ENCODE peak calls at places on chromosome 22, in five cellular contexts. One of them, this sample, is unnamed.

GRCh38 chr22:36443198-36443770 is 38.2 kb downstream of the TXN2 start:
- DNase-seq in activated CD4-positive, CD25-positive, alpha-beta regulatory T cell: no peak
- DNase-seq in AG04449: no peak
- DNase-seq in epithelial cell of esophagus: no peak
- DNase-seq in iPS-NIHi11: no peak
- DNase-seq in this sample: no peak

GRCh38 chr22:43126506-43127165 is 16.1 kb downstream of the BIK start:
- DNase-seq in activated CD4-positive, CD25-positive, alpha-beta regulatory T cell: no peak
- DNase-seq in AG04449: peak
- DNase-seq in epithelial cell of esophagus: peak
- DNase-seq in iPS-NIHi11: peak
- DNase-seq in this sample: peak

GRCh38 chr22:22735695-22736611 is 91.5 kb downstream of the GGTLC2 start:
- DNase-seq in activated CD4-positive, CD25-positive, alpha-beta regulatory T cell: no peak
- DNase-seq in AG04449: no peak
- DNase-seq in epithelial cell of esophagus: no peak
- DNase-seq in iPS-NIHi11: no peak
- DNase-seq in this sample: no peak

GRCh38 chr22:43533656-43534428 is 122.0 kb downstream of the MPPED1 start:
- DNase-seq in activated CD4-positive, CD25-positive, alpha-beta regulatory T cell: no peak
- DNase-seq in AG04449: no peak
- DNase-seq in epithelial cell of esophagus: no peak
- DNase-seq in iPS-NIHi11: no peak
- DNase-seq in this sample: no peak

GRCh38 chr22:28279888-28280287 is 360.8 kb upstream of the PITPNB start:
- DNase-seq in activated CD4-positive, CD25-positive, alpha-beta regulatory T cell: no peak
- DNase-seq in AG04449: peak
- DNase-seq in epithelial cell of esophagus: no peak
- DNase-seq in iPS-NIHi11: no peak
- DNase-seq in this sample: no peak

GRCh38 chr22:43990044-43990443 is 34.1 kb upstream of the PARVB start:
- DNase-seq in activated CD4-positive, CD25-positive, alpha-beta regulatory T cell: no peak
- DNase-seq in AG04449: no peak
- DNase-seq in epithelial cell of esophagus: no peak
- DNase-seq in iPS-NIHi11: no peak
- DNase-seq in this sample: no peak

GRCh38 chr22:42461511-42461910 is 29.3 kb upstream of the NFAM1 start:
- DNase-seq in activated CD4-positive, CD25-positive, alpha-beta regulatory T cell: no peak
- DNase-seq in AG04449: no peak
- DNase-seq in epithelial cell of esophagus: no peak
- DNase-seq in iPS-NIHi11: peak
- DNase-seq in this sample: no peak

GRCh38 chr22:19679476-19680099 is 34.7 kb upstream of the SEPTIN5 start:
- DNase-seq in activated CD4-positive, CD25-positive, alpha-beta regulatory T cell: peak
- DNase-seq in AG04449: no peak
- DNase-seq in epithelial cell of esophagus: peak
- DNase-seq in iPS-NIHi11: peak
- DNase-seq in this sample: no peak

GRCh38 chr22:31970490-31971444 is 26.4 kb downstream of the YWHAH start:
- DNase-seq in activated CD4-positive, CD25-positive, alpha-beta regulatory T cell: peak
- DNase-seq in AG04449: no peak
- DNase-seq in epithelial cell of esophagus: peak
- DNase-seq in iPS-NIHi11: peak
- DNase-seq in this sample: no peak

GRCh38 chr22:44566911-44567310 is 68.9 kb upstream of the RTL6 start:
- DNase-seq in activated CD4-positive, CD25-positive, alpha-beta regulatory T cell: no peak
- DNase-seq in AG04449: no peak
- DNase-seq in epithelial cell of esophagus: no peak
- DNase-seq in iPS-NIHi11: no peak
- DNase-seq in this sample: no peak

GRCh38 chr22:36424901-36425579 is 37.3 kb upstream of the MYH9 start:
- DNase-seq in activated CD4-positive, CD25-positive, alpha-beta regulatory T cell: no peak
- DNase-seq in AG04449: no peak
- DNase-seq in epithelial cell of esophagus: no peak
- DNase-seq in iPS-NIHi11: no peak
- DNase-seq in this sample: no peak

GRCh38 chr22:42560781-42561180 is 7.0 kb downstream of the SERHL2 start:
- DNase-seq in activated CD4-positive, CD25-positive, alpha-beta regulatory T cell: no peak
- DNase-seq in AG04449: no peak
- DNase-seq in epithelial cell of esophagus: peak
- DNase-seq in iPS-NIHi11: peak
- DNase-seq in this sample: no peak

GRCh38 chr22:39290248-39290720 is 29.1 kb downstream of the RPL3 start:
- DNase-seq in activated CD4-positive, CD25-positive, alpha-beta regulatory T cell: no peak
- DNase-seq in AG04449: no peak
- DNase-seq in epithelial cell of esophagus: peak
- DNase-seq in iPS-NIHi11: no peak
- DNase-seq in this sample: no peak

GRCh38 chr22:45271667-45272188 is 13.0 kb upstream of the UPK3A start:
- DNase-seq in activated CD4-positive, CD25-positive, alpha-beta regulatory T cell: no peak
- DNase-seq in AG04449: no peak
- DNase-seq in epithelial cell of esophagus: no peak
- DNase-seq in iPS-NIHi11: no peak
- DNase-seq in this sample: no peak

GRCh38 chr22:17430298-17430900 is 61.1 kb downstream of the CECR2 start:
- DNase-seq in activated CD4-positive, CD25-positive, alpha-beta regulatory T cell: no peak
- DNase-seq in AG04449: no peak
- DNase-seq in epithelial cell of esophagus: peak
- DNase-seq in iPS-NIHi11: no peak
- DNase-seq in this sample: no peak

GRCh38 chr22:19533049-19533626 is 8.9 kb upstream of the CLDN5 start:
- DNase-seq in activated CD4-positive, CD25-positive, alpha-beta regulatory T cell: no peak
- DNase-seq in AG04449: no peak
- DNase-seq in epithelial cell of esophagus: no peak
- DNase-seq in iPS-NIHi11: no peak
- DNase-seq in this sample: no peak

GRCh38 chr22:36958366-36958765 is 44.9 kb downstream of the CSF2RB start:
- DNase-seq in activated CD4-positive, CD25-positive, alpha-beta regulatory T cell: no peak
- DNase-seq in AG04449: no peak
- DNase-seq in epithelial cell of esophagus: no peak
- DNase-seq in iPS-NIHi11: no peak
- DNase-seq in this sample: no peak

GRCh38 chr22:37249946-37250345 is 5.9 kb upstream of the RAC2 start:
- DNase-seq in activated CD4-positive, CD25-positive, alpha-beta regulatory T cell: no peak
- DNase-seq in AG04449: no peak
- DNase-seq in epithelial cell of esophagus: no peak
- DNase-seq in iPS-NIHi11: no peak
- DNase-seq in this sample: no peak

GRCh38 chr22:35804421-35804820 is 86.7 kb downstream of the APOL5 start:
- DNase-seq in activated CD4-positive, CD25-positive, alpha-beta regulatory T cell: no peak
- DNase-seq in AG04449: no peak
- DNase-seq in epithelial cell of esophagus: no peak
- DNase-seq in iPS-NIHi11: no peak
- DNase-seq in this sample: no peak

GRCh38 chr22:32308934-32309333 is 48.7 kb upstream of the RFPL3 start:
- DNase-seq in activated CD4-positive, CD25-positive, alpha-beta regulatory T cell: no peak
- DNase-seq in AG04449: no peak
- DNase-seq in epithelial cell of esophagus: no peak
- DNase-seq in iPS-NIHi11: no peak
- DNase-seq in this sample: no peak

GRCh38 chr22:37757663-37758062 is 50.1 kb upstream of the GCAT start:
- DNase-seq in activated CD4-positive, CD25-positive, alpha-beta regulatory T cell: no peak
- DNase-seq in AG04449: no peak
- DNase-seq in epithelial cell of esophagus: no peak
- DNase-seq in iPS-NIHi11: no peak
- DNase-seq in this sample: no peak

GRCh38 chr22:22343603-22344276 is 99.2 kb downstream of the VPREB1 start:
- DNase-seq in activated CD4-positive, CD25-positive, alpha-beta regulatory T cell: no peak
- DNase-seq in AG04449: no peak
- DNase-seq in epithelial cell of esophagus: no peak
- DNase-seq in iPS-NIHi11: no peak
- DNase-seq in this sample: no peak

GRCh38 chr22:38429460-38430128 is 25.4 kb downstream of the KCNJ4 start:
- DNase-seq in activated CD4-positive, CD25-positive, alpha-beta regulatory T cell: no peak
- DNase-seq in AG04449: no peak
- DNase-seq in epithelial cell of esophagus: no peak
- DNase-seq in iPS-NIHi11: no peak
- DNase-seq in this sample: no peak

GRCh38 chr22:27919943-27920755 is 1.1 kb upstream of the PITPNB start:
- DNase-seq in activated CD4-positive, CD25-positive, alpha-beta regulatory T cell: no peak
- DNase-seq in AG04449: peak
- DNase-seq in epithelial cell of esophagus: peak
- DNase-seq in iPS-NIHi11: peak
- DNase-seq in this sample: no peak

GRCh38 chr22:50270302-50271010 is at the start of gene MAPK11:
- DNase-seq in activated CD4-positive, CD25-positive, alpha-beta regulatory T cell: peak
- DNase-seq in AG04449: no peak
- DNase-seq in epithelial cell of esophagus: peak
- DNase-seq in iPS-NIHi11: peak
- DNase-seq in this sample: no peak

GRCh38 chr22:24482586-24482985 is 12.5 kb upstream of the UPB1 start:
- DNase-seq in activated CD4-positive, CD25-positive, alpha-beta regulatory T cell: no peak
- DNase-seq in AG04449: no peak
- DNase-seq in epithelial cell of esophagus: peak
- DNase-seq in iPS-NIHi11: no peak
- DNase-seq in this sample: peak

GRCh38 chr22:46734830-46735453 is 3.1 kb downstream of the CERK start:
- DNase-seq in activated CD4-positive, CD25-positive, alpha-beta regulatory T cell: no peak
- DNase-seq in AG04449: no peak
- DNase-seq in epithelial cell of esophagus: no peak
- DNase-seq in iPS-NIHi11: no peak
- DNase-seq in this sample: no peak

GRCh38 chr22:48806227-48806781 is 1021.4 kb downstream of the BRD1 start:
- DNase-seq in activated CD4-positive, CD25-positive, alpha-beta regulatory T cell: no peak
- DNase-seq in AG04449: no peak
- DNase-seq in epithelial cell of esophagus: no peak
- DNase-seq in iPS-NIHi11: no peak
- DNase-seq in this sample: no peak

GRCh38 chr22:29251981-29252978 is 15.5 kb downstream of the RHBDD3 start:
- DNase-seq in activated CD4-positive, CD25-positive, alpha-beta regulatory T cell: no peak
- DNase-seq in AG04449: no peak
- DNase-seq in epithelial cell of esophagus: no peak
- DNase-seq in iPS-NIHi11: no peak
- DNase-seq in this sample: no peak

GRCh38 chr22:38240734-38241252 is 32.0 kb downstream of the TMEM184B start:
- DNase-seq in activated CD4-positive, CD25-positive, alpha-beta regulatory T cell: no peak
- DNase-seq in AG04449: peak
- DNase-seq in epithelial cell of esophagus: peak
- DNase-seq in iPS-NIHi11: peak
- DNase-seq in this sample: peak

GRCh38 chr22:22388055-22388454 is 120.5 kb downstream of the ZNF280B start:
- DNase-seq in activated CD4-positive, CD25-positive, alpha-beta regulatory T cell: no peak
- DNase-seq in AG04449: no peak
- DNase-seq in epithelial cell of esophagus: no peak
- DNase-seq in iPS-NIHi11: no peak
- DNase-seq in this sample: no peak

GRCh38 chr22:19641983-19642451 is 72.3 kb upstream of the SEPTIN5 start:
- DNase-seq in activated CD4-positive, CD25-positive, alpha-beta regulatory T cell: no peak
- DNase-seq in AG04449: no peak
- DNase-seq in epithelial cell of esophagus: no peak
- DNase-seq in iPS-NIHi11: no peak
- DNase-seq in this sample: no peak

GRCh38 chr22:30879398-30879797 is 89.2 kb downstream of the MORC2 start:
- DNase-seq in activated CD4-positive, CD25-positive, alpha-beta regulatory T cell: no peak
- DNase-seq in AG04449: no peak
- DNase-seq in epithelial cell of esophagus: no peak
- DNase-seq in iPS-NIHi11: no peak
- DNase-seq in this sample: no peak

GRCh38 chr22:36728505-36728904 is 25.0 kb upstream of the CACNG2 start:
- DNase-seq in activated CD4-positive, CD25-positive, alpha-beta regulatory T cell: no peak
- DNase-seq in AG04449: no peak
- DNase-seq in epithelial cell of esophagus: no peak
- DNase-seq in iPS-NIHi11: no peak
- DNase-seq in this sample: no peak

GRCh38 chr22:34587357-34588356 is 478.3 kb upstream of the ISX start:
- DNase-seq in activated CD4-positive, CD25-positive, alpha-beta regulatory T cell: no peak
- DNase-seq in AG04449: no peak
- DNase-seq in epithelial cell of esophagus: no peak
- DNase-seq in iPS-NIHi11: no peak
- DNase-seq in this sample: no peak

GRCh38 chr22:30754971-30755759 is 60.5 kb downstream of the OSBP2 start:
- DNase-seq in activated CD4-positive, CD25-positive, alpha-beta regulatory T cell: peak
- DNase-seq in AG04449: peak
- DNase-seq in epithelial cell of esophagus: peak
- DNase-seq in iPS-NIHi11: peak
- DNase-seq in this sample: peak